ENCODE peak calls at places on chromosomes 2 and 18, in seven cellular contexts. One of them, this sample, is unnamed.

GRCh38 chr18:7840445-7840844 is 273.3 kb downstream of the PTPRM start:
- DNase-seq in occipital lobe: no peak
- DNase-seq in NCI-H1105 treated with DMSO at 0.1 percent for 48 hours: no peak
- DNase-seq in effector memory CD8-positive, alpha-beta T cell: no peak
- DNase-seq in mammary epithelial cell: no peak
- DNase-seq in kidney epithelial cell: no peak
- DNase-seq in DMS 273 treated with DMSO at 0.1 percent for 48 hours: no peak
- DNase-seq in this sample: no peak

GRCh38 chr2:127392133-127392827 is 4.5 kb upstream of the MAP3K2 start:
- DNase-seq in occipital lobe: no peak
- DNase-seq in NCI-H1105 treated with DMSO at 0.1 percent for 48 hours: no peak
- DNase-seq in effector memory CD8-positive, alpha-beta T cell: no peak
- DNase-seq in mammary epithelial cell: peak
- DNase-seq in kidney epithelial cell: no peak
- DNase-seq in DMS 273 treated with DMSO at 0.1 percent for 48 hours: no peak
- DNase-seq in this sample: no peak

GRCh38 chr2:154952346-154953010 is 254.0 kb downstream of the KCNJ3 start:
- DNase-seq in occipital lobe: no peak
- DNase-seq in NCI-H1105 treated with DMSO at 0.1 percent for 48 hours: peak
- DNase-seq in effector memory CD8-positive, alpha-beta T cell: no peak
- DNase-seq in mammary epithelial cell: no peak
- DNase-seq in kidney epithelial cell: no peak
- DNase-seq in DMS 273 treated with DMSO at 0.1 percent for 48 hours: no peak
- DNase-seq in this sample: no peak

GRCh38 chr2:2189112-2189398 is 142.0 kb downstream of the MYT1L start:
- DNase-seq in occipital lobe: peak
- DNase-seq in NCI-H1105 treated with DMSO at 0.1 percent for 48 hours: no peak
- DNase-seq in effector memory CD8-positive, alpha-beta T cell: no peak
- DNase-seq in mammary epithelial cell: no peak
- DNase-seq in kidney epithelial cell: no peak
- DNase-seq in DMS 273 treated with DMSO at 0.1 percent for 48 hours: no peak
- DNase-seq in this sample: no peak

GRCh38 chr2:54657664-54658083 is 65.8 kb upstream of the EML6 start:
- DNase-seq in occipital lobe: no peak
- DNase-seq in NCI-H1105 treated with DMSO at 0.1 percent for 48 hours: no peak
- DNase-seq in effector memory CD8-positive, alpha-beta T cell: peak
- DNase-seq in mammary epithelial cell: no peak
- DNase-seq in kidney epithelial cell: no peak
- DNase-seq in DMS 273 treated with DMSO at 0.1 percent for 48 hours: no peak
- DNase-seq in this sample: no peak

GRCh38 chr18:12295389-12296086 is 12.5 kb upstream of the TUBB6 start:
- DNase-seq in occipital lobe: no peak
- DNase-seq in NCI-H1105 treated with DMSO at 0.1 percent for 48 hours: no peak
- DNase-seq in effector memory CD8-positive, alpha-beta T cell: no peak
- DNase-seq in mammary epithelial cell: no peak
- DNase-seq in kidney epithelial cell: no peak
- DNase-seq in DMS 273 treated with DMSO at 0.1 percent for 48 hours: no peak
- DNase-seq in this sample: no peak

GRCh38 chr2:206432432-206433082 is 10.8 kb upstream of the ADAM23 start:
- DNase-seq in occipital lobe: no peak
- DNase-seq in NCI-H1105 treated with DMSO at 0.1 percent for 48 hours: no peak
- DNase-seq in effector memory CD8-positive, alpha-beta T cell: no peak
- DNase-seq in mammary epithelial cell: no peak
- DNase-seq in kidney epithelial cell: no peak
- DNase-seq in DMS 273 treated with DMSO at 0.1 percent for 48 hours: no peak
- DNase-seq in this sample: no peak

GRCh38 chr2:48227617-48228344 is 302.2 kb upstream of the STON1 start:
- DNase-seq in occipital lobe: no peak
- DNase-seq in NCI-H1105 treated with DMSO at 0.1 percent for 48 hours: no peak
- DNase-seq in effector memory CD8-positive, alpha-beta T cell: no peak
- DNase-seq in mammary epithelial cell: no peak
- DNase-seq in kidney epithelial cell: no peak
- DNase-seq in DMS 273 treated with DMSO at 0.1 percent for 48 hours: no peak
- DNase-seq in this sample: no peak

GRCh38 chr2:64562148-64562784 is 38.1 kb downstream of the AFTPH start:
- DNase-seq in occipital lobe: no peak
- DNase-seq in NCI-H1105 treated with DMSO at 0.1 percent for 48 hours: peak
- DNase-seq in effector memory CD8-positive, alpha-beta T cell: peak
- DNase-seq in mammary epithelial cell: no peak
- DNase-seq in kidney epithelial cell: no peak
- DNase-seq in DMS 273 treated with DMSO at 0.1 percent for 48 hours: no peak
- DNase-seq in this sample: no peak

GRCh38 chr2:5725794-5726463 is 33.7 kb downstream of the SOX11 start:
- DNase-seq in occipital lobe: no peak
- DNase-seq in NCI-H1105 treated with DMSO at 0.1 percent for 48 hours: no peak
- DNase-seq in effector memory CD8-positive, alpha-beta T cell: no peak
- DNase-seq in mammary epithelial cell: no peak
- DNase-seq in kidney epithelial cell: peak
- DNase-seq in DMS 273 treated with DMSO at 0.1 percent for 48 hours: no peak
- DNase-seq in this sample: no peak

GRCh38 chr2:15677141-15677911 is 85.7 kb downstream of the DDX1 start:
- DNase-seq in occipital lobe: no peak
- DNase-seq in NCI-H1105 treated with DMSO at 0.1 percent for 48 hours: no peak
- DNase-seq in effector memory CD8-positive, alpha-beta T cell: no peak
- DNase-seq in mammary epithelial cell: no peak
- DNase-seq in kidney epithelial cell: no peak
- DNase-seq in DMS 273 treated with DMSO at 0.1 percent for 48 hours: no peak
- DNase-seq in this sample: no peak

GRCh38 chr18:76445741-76446232 is 49.3 kb downstream of the ZNF516 start:
- DNase-seq in occipital lobe: no peak
- DNase-seq in NCI-H1105 treated with DMSO at 0.1 percent for 48 hours: no peak
- DNase-seq in effector memory CD8-positive, alpha-beta T cell: no peak
- DNase-seq in mammary epithelial cell: no peak
- DNase-seq in kidney epithelial cell: no peak
- DNase-seq in DMS 273 treated with DMSO at 0.1 percent for 48 hours: no peak
- DNase-seq in this sample: peak

GRCh38 chr2:159908623-159909022 is 110.6 kb upstream of the CD302 start:
- DNase-seq in occipital lobe: no peak
- DNase-seq in NCI-H1105 treated with DMSO at 0.1 percent for 48 hours: no peak
- DNase-seq in effector memory CD8-positive, alpha-beta T cell: no peak
- DNase-seq in mammary epithelial cell: no peak
- DNase-seq in kidney epithelial cell: no peak
- DNase-seq in DMS 273 treated with DMSO at 0.1 percent for 48 hours: no peak
- DNase-seq in this sample: no peak

GRCh38 chr18:74139888-74140287 is 7.7 kb downstream of the FBXO15 start:
- DNase-seq in occipital lobe: no peak
- DNase-seq in NCI-H1105 treated with DMSO at 0.1 percent for 48 hours: no peak
- DNase-seq in effector memory CD8-positive, alpha-beta T cell: no peak
- DNase-seq in mammary epithelial cell: peak
- DNase-seq in kidney epithelial cell: no peak
- DNase-seq in DMS 273 treated with DMSO at 0.1 percent for 48 hours: no peak
- DNase-seq in this sample: no peak

GRCh38 chr2:65320042-65320711 is 92.5 kb downstream of the ACTR2 start:
- DNase-seq in occipital lobe: no peak
- DNase-seq in NCI-H1105 treated with DMSO at 0.1 percent for 48 hours: no peak
- DNase-seq in effector memory CD8-positive, alpha-beta T cell: peak
- DNase-seq in mammary epithelial cell: peak
- DNase-seq in kidney epithelial cell: peak
- DNase-seq in DMS 273 treated with DMSO at 0.1 percent for 48 hours: no peak
- DNase-seq in this sample: peak

GRCh38 chr2:206143451-206143850 is 15.8 kb downstream of the NDUFS1 start:
- DNase-seq in occipital lobe: no peak
- DNase-seq in NCI-H1105 treated with DMSO at 0.1 percent for 48 hours: no peak
- DNase-seq in effector memory CD8-positive, alpha-beta T cell: no peak
- DNase-seq in mammary epithelial cell: no peak
- DNase-seq in kidney epithelial cell: no peak
- DNase-seq in DMS 273 treated with DMSO at 0.1 percent for 48 hours: no peak
- DNase-seq in this sample: no peak

GRCh38 chr2:75177427-75177826 is 21.9 kb downstream of the TACR1 start:
- DNase-seq in occipital lobe: no peak
- DNase-seq in NCI-H1105 treated with DMSO at 0.1 percent for 48 hours: no peak
- DNase-seq in effector memory CD8-positive, alpha-beta T cell: no peak
- DNase-seq in mammary epithelial cell: no peak
- DNase-seq in kidney epithelial cell: no peak
- DNase-seq in DMS 273 treated with DMSO at 0.1 percent for 48 hours: no peak
- DNase-seq in this sample: no peak

GRCh38 chr18:60146220-60146960 is 226.2 kb downstream of the MC4R start:
- DNase-seq in occipital lobe: no peak
- DNase-seq in NCI-H1105 treated with DMSO at 0.1 percent for 48 hours: no peak
- DNase-seq in effector memory CD8-positive, alpha-beta T cell: no peak
- DNase-seq in mammary epithelial cell: no peak
- DNase-seq in kidney epithelial cell: no peak
- DNase-seq in DMS 273 treated with DMSO at 0.1 percent for 48 hours: no peak
- DNase-seq in this sample: no peak

GRCh38 chr2:68231061-68231372 is 21.3 kb downstream of the PPP3R1 start:
- DNase-seq in occipital lobe: no peak
- DNase-seq in NCI-H1105 treated with DMSO at 0.1 percent for 48 hours: no peak
- DNase-seq in effector memory CD8-positive, alpha-beta T cell: no peak
- DNase-seq in mammary epithelial cell: no peak
- DNase-seq in kidney epithelial cell: no peak
- DNase-seq in DMS 273 treated with DMSO at 0.1 percent for 48 hours: no peak
- DNase-seq in this sample: no peak

GRCh38 chr2:227472265-227473018 is 486 bp downstream of the AGFG1 start:
- DNase-seq in occipital lobe: peak
- DNase-seq in NCI-H1105 treated with DMSO at 0.1 percent for 48 hours: no peak
- DNase-seq in effector memory CD8-positive, alpha-beta T cell: no peak
- DNase-seq in mammary epithelial cell: peak
- DNase-seq in kidney epithelial cell: no peak
- DNase-seq in DMS 273 treated with DMSO at 0.1 percent for 48 hours: no peak
- DNase-seq in this sample: peak

GRCh38 chr18:7174359-7175107 is 56.4 kb upstream of the LRRC30 start:
- DNase-seq in occipital lobe: no peak
- DNase-seq in NCI-H1105 treated with DMSO at 0.1 percent for 48 hours: no peak
- DNase-seq in effector memory CD8-positive, alpha-beta T cell: no peak
- DNase-seq in mammary epithelial cell: peak
- DNase-seq in kidney epithelial cell: no peak
- DNase-seq in DMS 273 treated with DMSO at 0.1 percent for 48 hours: no peak
- DNase-seq in this sample: no peak

GRCh38 chr2:23503682-23504081 is 118.7 kb downstream of the KLHL29 start:
- DNase-seq in occipital lobe: no peak
- DNase-seq in NCI-H1105 treated with DMSO at 0.1 percent for 48 hours: no peak
- DNase-seq in effector memory CD8-positive, alpha-beta T cell: no peak
- DNase-seq in mammary epithelial cell: no peak
- DNase-seq in kidney epithelial cell: no peak
- DNase-seq in DMS 273 treated with DMSO at 0.1 percent for 48 hours: no peak
- DNase-seq in this sample: peak

GRCh38 chr18:55932675-55933074 is 344.7 kb upstream of the TCF4 start:
- DNase-seq in occipital lobe: no peak
- DNase-seq in NCI-H1105 treated with DMSO at 0.1 percent for 48 hours: no peak
- DNase-seq in effector memory CD8-positive, alpha-beta T cell: no peak
- DNase-seq in mammary epithelial cell: no peak
- DNase-seq in kidney epithelial cell: no peak
- DNase-seq in DMS 273 treated with DMSO at 0.1 percent for 48 hours: no peak
- DNase-seq in this sample: no peak

GRCh38 chr2:189143930-189144329 is 35.6 kb downstream of the COL5A2 start:
- DNase-seq in occipital lobe: no peak
- DNase-seq in NCI-H1105 treated with DMSO at 0.1 percent for 48 hours: no peak
- DNase-seq in effector memory CD8-positive, alpha-beta T cell: no peak
- DNase-seq in mammary epithelial cell: no peak
- DNase-seq in kidney epithelial cell: no peak
- DNase-seq in DMS 273 treated with DMSO at 0.1 percent for 48 hours: no peak
- DNase-seq in this sample: no peak

GRCh38 chr2:40041983-40042382 is 262.9 kb upstream of the THUMPD2 start:
- DNase-seq in occipital lobe: no peak
- DNase-seq in NCI-H1105 treated with DMSO at 0.1 percent for 48 hours: no peak
- DNase-seq in effector memory CD8-positive, alpha-beta T cell: no peak
- DNase-seq in mammary epithelial cell: peak
- DNase-seq in kidney epithelial cell: no peak
- DNase-seq in DMS 273 treated with DMSO at 0.1 percent for 48 hours: no peak
- DNase-seq in this sample: no peak

GRCh38 chr18:23650963-23651927 is 11.5 kb downstream of the ANKRD29 start:
- DNase-seq in occipital lobe: no peak
- DNase-seq in NCI-H1105 treated with DMSO at 0.1 percent for 48 hours: no peak
- DNase-seq in effector memory CD8-positive, alpha-beta T cell: no peak
- DNase-seq in mammary epithelial cell: peak
- DNase-seq in kidney epithelial cell: peak
- DNase-seq in DMS 273 treated with DMSO at 0.1 percent for 48 hours: no peak
- DNase-seq in this sample: no peak

GRCh38 chr2:179985163-179985820 is 21.8 kb downstream of the CWC22 start:
- DNase-seq in occipital lobe: no peak
- DNase-seq in NCI-H1105 treated with DMSO at 0.1 percent for 48 hours: no peak
- DNase-seq in effector memory CD8-positive, alpha-beta T cell: no peak
- DNase-seq in mammary epithelial cell: no peak
- DNase-seq in kidney epithelial cell: no peak
- DNase-seq in DMS 273 treated with DMSO at 0.1 percent for 48 hours: no peak
- DNase-seq in this sample: no peak

GRCh38 chr2:239522740-239523119 is 121.9 kb upstream of the HDAC4 start:
- DNase-seq in occipital lobe: no peak
- DNase-seq in NCI-H1105 treated with DMSO at 0.1 percent for 48 hours: no peak
- DNase-seq in effector memory CD8-positive, alpha-beta T cell: no peak
- DNase-seq in mammary epithelial cell: no peak
- DNase-seq in kidney epithelial cell: no peak
- DNase-seq in DMS 273 treated with DMSO at 0.1 percent for 48 hours: no peak
- DNase-seq in this sample: no peak